ENCODE peak calls at places on chromosomes 6 and 20, in four cellular contexts. Y is heart left ventricle, K is IMR-90, A is tibial artery. C is an unnamed sample.

GRCh38 chr6:98657764-98658163 is 176.6 kb upstream of the POU3F2 start:
- DNase-seq in Y (no peak), K (peak; percentile 38), A (no peak), C (peak; percentile 45)

GRCh38 chr20:35544436-35544835 is 2.6 kb downstream of the ERGIC3 start:
- DNase-seq in Y (no peak), K (no peak), A (no peak), C (no peak)

GRCh38 chr6:91480397-91480796 is 893.5 kb upstream of the MAP3K7 start:
- DNase-seq in Y (no peak), K (no peak), A (no peak), C (no peak)

GRCh38 chr6:49497308-49497707 is 2.4 kb upstream of the GLYATL3 start:
- DNase-seq in Y (no peak), K (no peak), A (no peak), C (no peak)

GRCh38 chr6:73579389-73579788 is 58.6 kb upstream of the EEF1A1 start:
- DNase-seq in Y (no peak), K (no peak), A (no peak), C (no peak)

GRCh38 chr20:9021699-9022098 is 47.2 kb upstream of the PLCB4 start:
- DNase-seq in Y (peak; percentile 13), K (peak; percentile 16), A (no peak), C (no peak)

GRCh38 chr6:55175778-55176084 is 1.4 kb downstream of the HCRTR2 start:
- DNase-seq in Y (no peak), K (no peak), A (no peak), C (no peak)

GRCh38 chr6:74611220-74611619 is 594.6 kb downstream of the COL12A1 start:
- DNase-seq in Y (no peak), K (peak; percentile 29), A (no peak), C (no peak)

GRCh38 chr6:148521158-148521557 is 178.5 kb downstream of the SASH1 start:
- DNase-seq in Y (no peak), K (no peak), A (no peak), C (no peak)

GRCh38 chr6:37188962-37189510 is 19.1 kb downstream of the PIM1 start:
- DNase-seq in Y (no peak), K (no peak), A (no peak), C (no peak)

GRCh38 chr6:39517763-39518162 is 195.3 kb upstream of the KCNK16 start:
- DNase-seq in Y (no peak), K (no peak), A (no peak), C (no peak)

GRCh38 chr6:15885624-15886023 is 222.8 kb upstream of the DTNBP1 start:
- DNase-seq in Y (no peak), K (no peak), A (no peak), C (no peak)

GRCh38 chr20:3784863-3785239 is 1.7 kb downstream of the CENPB start:
- DNase-seq in Y (no peak), K (no peak), A (no peak), C (no peak)

GRCh38 chr6:17589402-17590116 is 10.5 kb upstream of the FAM8A1 start:
- DNase-seq in Y (no peak), K (peak; percentile 95), A (no peak), C (no peak)

GRCh38 chr6:28811873-28812272 is 111.9 kb downstream of the TRIM27 start:
- DNase-seq in Y (no peak), K (peak; percentile 27), A (no peak), C (no peak)

GRCh38 chr20:32518593-32519366 is 66.4 kb downstream of the NOL4L start:
- DNase-seq in Y (no peak), K (no peak), A (no peak), C (peak; percentile 30)

GRCh38 chr6:6331393-6331792 is 10.9 kb upstream of the F13A1 start:
- DNase-seq in Y (no peak), K (no peak), A (no peak), C (no peak)

GRCh38 chr6:52664185-52664990 is 6.5 kb upstream of the TMEM14A start:
- DNase-seq in Y (peak; percentile 88), K (peak; percentile 96), A (peak; percentile 95), C (peak; percentile 91)

GRCh38 chr6:157993076-157993475 is 11.4 kb downstream of the SYNJ2 start:
- DNase-seq in Y (no peak), K (no peak), A (no peak), C (no peak)

GRCh38 chr6:106974999-106975698 is 620 bp upstream of the CD24 start:
- DNase-seq in Y (no peak), K (no peak), A (peak; percentile 63), C (peak; percentile 73)

GRCh38 chr6:12815089-12815488 is 98.5 kb downstream of the PHACTR1 start:
- DNase-seq in Y (no peak), K (no peak), A (no peak), C (no peak)

GRCh38 chr6:12811519-12811918 is 95.0 kb downstream of the PHACTR1 start:
- DNase-seq in Y (no peak), K (no peak), A (no peak), C (no peak)

GRCh38 chr6:12815884-12816600 is 99.5 kb downstream of the PHACTR1 start:
- DNase-seq in Y (no peak), K (no peak), A (no peak), C (no peak)

GRCh38 chr6:12818324-12818723 is 101.8 kb downstream of the PHACTR1 start:
- DNase-seq in Y (no peak), K (no peak), A (no peak), C (no peak)

DNA sequence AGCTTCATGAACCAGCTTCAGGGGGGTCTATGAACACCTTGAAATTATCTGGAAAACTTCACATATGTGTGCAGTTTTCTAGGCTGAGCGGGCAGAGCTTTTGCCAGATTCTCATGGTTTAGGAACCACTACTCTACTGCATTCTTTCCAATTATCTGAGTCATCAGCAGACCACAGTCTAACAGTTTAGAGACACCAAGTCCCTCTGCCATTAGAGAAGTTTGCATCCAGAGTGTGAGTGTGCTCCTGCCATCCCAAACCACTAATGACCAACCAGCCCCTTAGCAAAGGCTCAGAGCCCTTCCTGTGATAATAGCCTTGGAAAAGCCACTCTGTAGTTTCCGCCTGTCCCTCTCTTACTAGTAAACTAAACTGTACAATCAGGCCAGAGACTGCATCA is 96.8 kb downstream of the PHACTR1 start:
- DNase-seq in Y (no peak), K (no peak), A (no peak), C (no peak)
- H3K4me1 ChIP-seq in Y (no peaks in the 10 kb centered on the region), K (no peaks in the 10 kb centered on the region), A (no peaks in the 10 kb centered on the region), C (no peaks in the 10 kb centered on the region)

DNA sequence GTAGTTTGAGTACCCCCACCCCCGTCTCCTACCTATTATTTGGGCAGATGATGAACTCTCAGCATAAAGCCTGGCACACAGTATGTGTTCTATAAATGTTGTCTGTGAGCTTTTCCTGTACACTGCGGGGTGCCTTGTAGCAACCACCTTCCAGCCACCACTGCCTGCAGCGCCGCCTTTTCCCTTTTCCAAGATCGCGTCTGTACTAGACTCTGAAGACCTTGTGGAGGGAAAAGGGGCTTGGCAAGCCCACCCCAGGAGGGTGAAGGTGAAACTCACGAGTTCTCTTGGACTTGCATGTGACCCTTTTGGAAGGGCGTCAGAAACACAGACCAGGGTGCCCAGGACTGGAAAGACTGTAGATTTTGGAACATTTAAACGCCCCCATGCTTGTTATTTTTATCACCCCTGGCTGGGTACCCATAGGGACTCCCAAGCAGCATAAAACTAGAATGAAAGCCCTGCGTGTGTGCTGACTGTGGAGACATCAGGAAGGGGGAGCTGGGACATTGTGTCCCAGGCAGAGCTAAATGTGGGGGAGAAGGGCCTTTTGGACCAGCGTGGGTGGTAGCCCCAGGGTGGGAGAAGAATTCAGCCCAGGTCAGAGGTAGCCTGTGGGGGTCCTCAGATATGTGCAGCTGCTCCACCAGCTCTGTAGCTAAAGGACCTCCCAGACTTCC is 8.3 kb downstream of the BAK1 start:
- DNase-seq in Y (no peak), K (no peak), A (no peak), C (no peak)
- H3K4me3 ChIP-seq in Y (peak overlapping the region; percentile 67), K (peak overlapping the region; percentile 54), A (peak overlapping the region; percentile 75), C (peak overlapping the region; percentile 75)

GRCh38 chr20:19692100-19692499 is 66.0 kb upstream of the RIN2 start:
- DNase-seq in Y (no peak), K (peak; percentile 62), A (no peak), C (no peak)

GRCh38 chr20:19691125-19691524 is 66.9 kb upstream of the RIN2 start:
- DNase-seq in Y (no peak), K (no peak), A (no peak), C (no peak)

GRCh38 chr20:19693508-19693907 is 64.5 kb upstream of the RIN2 start:
- DNase-seq in Y (no peak), K (no peak), A (no peak), C (no peak)

GRCh38 chr20:19690462-19690861 is 67.6 kb upstream of the RIN2 start:
- DNase-seq in Y (no peak), K (peak; percentile 1), A (no peak), C (no peak)

GRCh38 chr20:19692685-19693119 is 65.4 kb upstream of the RIN2 start:
- DNase-seq in Y (peak; percentile 39), K (peak; percentile 22), A (no peak), C (peak; percentile 67)
- TF ChIP-seq CTCF in Y (peak; percentile 93), K (peak; percentile 81), A (peak; percentile 93), C (peak; percentile 91)

GRCh38 chr20:59939879-59940128 is 301 bp downstream of the PPP1R3D start:
- DNase-seq in Y (peak; percentile 40), K (peak; percentile 4), A (no peak), C (peak; percentile 76)
- H3K4me1 ChIP-seq in Y (peaks cover 61% of the 10 kb centered on the region), K (peaks cover 9% of the 10 kb centered on the region), A (peaks cover 3% of the 10 kb centered on the region), C (peaks cover 40% of the 10 kb centered on the region)

DNA sequence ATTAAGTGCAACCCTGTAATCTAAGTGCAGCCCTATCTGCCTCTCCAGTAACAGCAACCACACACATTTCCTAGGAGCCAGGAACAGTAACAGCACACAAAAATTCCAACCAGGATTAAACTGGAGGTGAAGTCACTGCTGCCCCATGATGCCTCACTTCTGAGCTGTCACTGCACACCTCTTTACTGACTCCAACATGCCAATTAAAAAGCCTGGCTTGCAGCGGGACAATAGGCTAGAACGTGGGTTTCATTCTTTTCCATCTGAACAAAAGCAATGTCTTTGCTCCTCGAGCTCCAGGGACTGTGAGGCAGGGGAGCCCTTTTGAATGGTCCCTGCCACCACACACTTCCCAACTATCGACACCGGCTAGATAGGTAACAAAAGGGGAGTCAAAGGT is 262.8 kb downstream of the CD83 start:
- DNase-seq in Y (no peak), K (no peak), A (no peak), C (no peak)
- H3K4me3 ChIP-seq in Y (no peak overlapping the region), K (no peak overlapping the region), A (no peak overlapping the region), C (no peak overlapping the region)

DNA sequence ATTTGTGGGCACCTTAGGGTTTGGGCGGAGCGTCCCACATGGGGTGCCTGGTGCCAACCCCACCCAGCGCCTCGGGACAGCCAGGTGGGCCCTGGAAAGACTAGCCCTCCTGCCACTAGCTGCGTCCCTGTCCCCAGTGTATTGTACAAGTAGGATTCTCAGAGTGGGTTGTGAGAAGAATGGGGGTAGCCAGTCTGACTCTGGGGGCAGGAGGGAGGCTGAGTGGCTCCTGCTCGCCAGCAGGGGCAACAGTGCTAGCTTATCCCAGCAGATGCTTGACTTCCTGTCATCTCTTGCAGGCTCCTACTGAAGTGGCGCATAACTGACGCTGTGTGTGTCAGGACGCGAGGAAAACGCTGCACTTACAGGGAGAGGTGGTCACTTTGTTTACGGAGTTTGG is 9.3 kb downstream of the PSMA7 start:
- DNase-seq in Y (no peak), K (no peak), A (no peak), C (no peak)
- TF ChIP-seq CTCF in Y (peak; percentile 30), K (peak; percentile 18), A (no peak), C (no peak)

GRCh38 chr6:166587631-166588413 is 1.3 kb upstream of the RAMACL start:
- DNase-seq in Y (no peak), K (no peak), A (no peak), C (no peak)
- H3K4me1 ChIP-seq in Y (peaks cover 39% of the 10 kb centered on the region), K (peaks cover 27% of the 10 kb centered on the region), A (no peaks in the 10 kb centered on the region), C (peaks cover 30% of the 10 kb centered on the region)

C was measured in lower lobe of right lung.